ENCODE peak calls at places on chromosome 2, in six cellular contexts. I, K, G, N, B and L are unnamed samples.

GRCh38 chr2:240144649-240145261 is 4.3 kb upstream of the OTOS start:
- DNase-seq in B (no peak), G (no peak), K (no peak), I (no peak), N (no peak), L (no peak)

GRCh38 chr2:140718999-140719398 is 1411.8 kb downstream of the LRP1B start:
- DNase-seq in I (no peak), G (no peak), B (no peak), N (no peak), K (no peak), L (no peak)

GRCh38 chr2:10709290-10709939 is 12.0 kb upstream of the ATP6V1C2 start:
- DNase-seq in G (no peak), N (no peak), I (no peak), B (no peak), K (peak), L (peak)

GRCh38 chr2:234409590-234409989 is 87.3 kb downstream of the ARL4C start:
- DNase-seq in I (no peak), G (no peak), B (no peak), K (no peak), N (no peak), L (no peak)

GRCh38 chr2:160270571-160271113 is 70.6 kb upstream of the ITGB6 start:
- DNase-seq in K (peak), G (no peak), I (no peak), N (no peak), B (no peak), L (peak)

GRCh38 chr2:14781148-14781547 is 148.6 kb downstream of the LRATD1 start:
- DNase-seq in N (no peak), K (no peak), B (no peak), G (no peak), I (no peak), L (no peak)

GRCh38 chr2:37671013-37671815 is at the start of gene CDC42EP3:
- DNase-seq in G (peak), I (peak), K (peak), N (peak), B (peak), L (peak)

GRCh38 chr2:233436691-233437438 is 82.6 kb downstream of the DGKD start:
- DNase-seq in N (no peak), K (no peak), I (no peak), B (no peak), G (no peak), L (no peak)

GRCh38 chr2:132923787-132924186 is 253.8 kb upstream of the LYPD1 start:
- DNase-seq in I (no peak), K (no peak), B (no peak), G (no peak), N (no peak), L (no peak)

GRCh38 chr2:15241929-15242328 is 319.2 kb downstream of the NBAS start:
- DNase-seq in N (no peak), I (no peak), K (no peak), G (no peak), B (no peak), L (no peak)

GRCh38 chr2:177889812-177890460 is 182.6 kb downstream of the PDE11A start:
- DNase-seq in G (no peak), N (no peak), I (no peak), K (no peak), B (no peak), L (no peak)

GRCh38 chr2:150211164-150211631 is 276.3 kb downstream of the RND3 start:
- DNase-seq in B (no peak), K (no peak), N (no peak), G (no peak), I (no peak), L (no peak)

GRCh38 chr2:165450141-165450540 is 19.4 kb upstream of the CSRNP3 start:
- DNase-seq in N (no peak), G (no peak), I (no peak), B (no peak), K (no peak), L (no peak)

GRCh38 chr2:14632133-14632936 is at the start of gene LRATD1:
- DNase-seq in I (peak), N (peak), B (peak), G (no peak), K (peak), L (peak)

GRCh38 chr2:18117592-18117991 is 239.1 kb downstream of the KCNS3 start:
- DNase-seq in I (peak), G (peak), K (peak), B (no peak), N (peak), L (peak)

GRCh38 chr2:8125741-8126691 is 555.8 kb upstream of the ID2 start:
- DNase-seq in I (peak), G (no peak), N (no peak), K (no peak), B (no peak), L (no peak)

GRCh38 chr2:10123281-10123680 is 742 bp downstream of the RRM2 start:
- DNase-seq in K (no peak), N (no peak), G (peak), B (no peak), I (no peak), L (no peak)

GRCh38 chr2:152497481-152498052 is 162.6 kb downstream of the FMNL2 start:
- DNase-seq in I (peak), G (no peak), N (peak), B (no peak), K (no peak), L (peak)

GRCh38 chr2:190655113-190655512 is 6.2 kb downstream of the NAB1 start:
- DNase-seq in I (no peak), B (no peak), N (no peak), G (no peak), K (no peak), L (no peak)

GRCh38 chr2:217195658-217196446 is 336.0 kb upstream of the TNP1 start:
- DNase-seq in B (no peak), K (no peak), I (no peak), G (no peak), N (no peak), L (no peak)

GRCh38 chr2:149906871-149907270 is 319.3 kb upstream of the MMADHC start:
- DNase-seq in B (no peak), K (no peak), G (no peak), N (no peak), I (no peak), L (no peak)

GRCh38 chr2:152298754-152299153 is 36.2 kb upstream of the FMNL2 start:
- DNase-seq in N (no peak), I (no peak), B (no peak), K (no peak), G (no peak), L (no peak)

GRCh38 chr2:218022851-218023530 is 20.2 kb upstream of the TNS1 start:
- DNase-seq in G (no peak), I (peak), K (peak), B (no peak), N (peak), L (no peak)

GRCh38 chr2:12033494-12033893 is 287.1 kb downstream of the LPIN1 start:
- DNase-seq in N (no peak), K (no peak), I (no peak), G (no peak), B (no peak), L (no peak)

GRCh38 chr2:148614024-148614331 is 30.6 kb upstream of the EPC2 start:
- DNase-seq in K (peak), B (no peak), N (no peak), G (no peak), I (no peak), L (peak)

GRCh38 chr2:73830871-73831401 is 2.2 kb downstream of the STAMBP start:
- DNase-seq in B (no peak), G (no peak), N (no peak), I (no peak), K (no peak), L (no peak)

GRCh38 chr2:172949522-172949921 is 126.1 kb upstream of the MAP3K20 start:
- DNase-seq in N (no peak), G (no peak), I (no peak), K (no peak), B (no peak), L (no peak)

GRCh38 chr2:11011359-11011758 is 99.6 kb downstream of the KCNF1 start:
- DNase-seq in B (no peak), I (no peak), N (no peak), G (no peak), K (no peak), L (no peak)

GRCh38 chr2:134792147-134792546 is 46.3 kb upstream of the ACMSD start:
- DNase-seq in I (no peak), B (no peak), N (no peak), K (no peak), G (no peak), L (no peak)

GRCh38 chr2:156190532-156190931 is 142.0 kb downstream of the NR4A2 start:
- DNase-seq in K (no peak), N (no peak), I (no peak), G (no peak), B (no peak), L (no peak)

GRCh38 chr2:26911911-26912861 is 58.3 kb upstream of the MAPRE3 start:
- DNase-seq in I (no peak), G (no peak), B (no peak), N (no peak), K (peak), L (no peak)

GRCh38 chr2:46674451-46674850 is 195.1 kb downstream of the TMEM247 start:
- DNase-seq in B (no peak), I (no peak), N (no peak), G (no peak), K (no peak), L (no peak)

GRCh38 chr2:188517549-188518255 is 226.0 kb downstream of the GULP1 start:
- DNase-seq in B (no peak), I (no peak), K (no peak), N (no peak), G (no peak), L (no peak)

GRCh38 chr2:12059616-12060441 is 313.4 kb downstream of the LPIN1 start:
- DNase-seq in G (no peak), B (no peak), K (no peak), N (no peak), I (no peak), L (no peak)

GRCh38 chr2:95309599-95309998 is 12.5 kb downstream of the KCNIP3 start:
- DNase-seq in I (no peak), G (no peak), K (no peak), N (no peak), B (no peak), L (no peak)

GRCh38 chr2:97701851-97702465 is 11.4 kb upstream of the ZAP70 start:
- DNase-seq in N (no peak), G (no peak), B (no peak), K (no peak), I (no peak), L (no peak)

GRCh38 chr2:29129586-29130281 is 14.5 kb downstream of the CLIP4 start:
- DNase-seq in K (no peak), N (no peak), B (no peak), G (no peak), I (no peak), L (no peak)

GRCh38 chr2:48529676-48530032 is 300 bp upstream of the STON1 start:
- DNase-seq in N (no peak), I (no peak), G (no peak), B (no peak), K (peak), L (no peak)

GRCh38 chr2:222859786-222860726 is 780 bp upstream of the ACSL3 start:
- DNase-seq in K (peak), I (peak), N (peak), B (no peak), G (no peak), L (peak)

GRCh38 chr2:108407864-108408729 is 30.3 kb downstream of the SULT1C4 start:
- DNase-seq in N (no peak), G (no peak), K (no peak), I (no peak), B (no peak), L (no peak)

GRCh38 chr2:22455086-22455485 is 929.9 kb upstream of the KLHL29 start:
- DNase-seq in K (no peak), I (no peak), N (no peak), G (no peak), B (no peak), L (no peak)

GRCh38 chr2:22450831-22451230 is 934.1 kb upstream of the KLHL29 start:
- DNase-seq in K (no peak), I (no peak), G (no peak), B (no peak), N (no peak), L (peak)

DNA sequence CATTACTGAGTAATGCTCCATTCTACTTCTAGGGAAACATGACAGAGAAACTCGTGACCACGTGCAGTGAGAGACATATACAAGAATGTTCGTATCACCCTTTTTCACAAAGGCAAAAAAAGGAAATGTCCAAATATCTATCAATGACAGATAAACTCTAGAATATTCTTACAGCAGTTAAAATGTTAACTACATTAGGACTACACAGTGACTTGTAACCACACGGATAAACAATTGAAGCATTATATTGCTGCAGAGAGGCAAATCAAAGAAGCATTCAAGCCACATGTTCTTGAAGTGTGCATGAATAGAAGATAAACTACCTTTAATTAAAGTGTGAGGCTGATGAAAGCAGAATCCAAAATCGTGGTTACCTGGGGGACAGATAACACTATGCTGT is 935.3 kb upstream of the KLHL29 start:
- DNase-seq in N (no peak), G (no peak), B (no peak), K (no peak), I (no peak), L (no peak)
- TF ChIP-seq CTCF in N (no peak), G (no peak), B (no peak), K (no peak), I (no peak), L (no peak)

GRCh38 chr2:200613692-200614091 is 27.9 kb downstream of the AOX1 start:
- DNase-seq in G (no peak), B (no peak), K (no peak), N (peak), I (no peak), L (no peak)
- TF ChIP-seq CTCF in G (no peak), B (no peak), K (no peak), N (no peak), I (no peak), L (no peak)

DNA sequence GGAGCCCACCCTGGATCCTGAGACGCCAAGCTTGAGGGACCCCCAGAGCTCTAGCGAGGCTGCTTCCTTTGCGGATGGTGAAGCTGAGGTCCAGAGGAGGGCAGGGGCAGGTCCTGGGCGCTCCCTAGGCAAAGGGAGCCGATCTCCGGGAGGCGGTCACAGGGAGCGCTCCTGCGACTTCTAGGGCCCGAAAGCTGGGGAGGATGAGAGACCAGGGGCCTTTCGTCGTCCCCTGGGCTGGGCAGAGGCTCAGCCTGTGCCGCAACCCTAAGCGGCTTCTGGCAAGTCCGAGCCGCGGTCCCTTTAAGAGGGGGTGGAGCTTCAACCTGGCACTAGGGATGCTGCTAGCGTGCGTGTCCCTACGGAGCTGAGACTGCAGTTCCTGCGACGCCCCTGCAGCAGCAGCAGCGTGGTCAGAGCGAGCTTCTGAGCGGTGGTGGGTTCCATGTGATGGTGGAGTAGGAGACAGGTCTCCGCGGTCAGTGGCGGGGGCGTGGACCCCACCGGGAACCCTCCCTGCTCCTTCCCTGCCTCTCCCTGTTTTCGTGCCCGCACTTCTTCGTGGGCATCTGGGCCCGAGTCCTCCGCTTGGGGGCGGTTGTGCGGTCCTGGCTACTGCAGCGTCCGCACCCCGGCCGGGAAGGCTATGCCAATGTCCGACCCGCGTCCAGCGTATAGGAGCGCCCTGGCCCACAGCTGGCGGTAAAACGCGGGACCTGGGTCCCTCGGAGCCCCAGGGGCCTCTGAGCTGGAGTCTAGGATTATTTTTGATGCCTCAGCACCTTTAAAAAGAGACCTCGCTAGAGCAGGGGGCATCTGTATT is 154.6 kb downstream of the CCDC74A start:
- DNase-seq in I (peak), G (peak), K (peak), B (peak), N (peak), L (peak)
- TF ChIP-seq CTCF in I (peak), G (no peak), K (no peak), B (peak), N (peak), L (peak)

GRCh38 chr2:231000211-231000904 is 4.4 kb downstream of the SPATA3 start:
- DNase-seq in G (no peak), N (peak), B (no peak), I (no peak), K (peak), L (peak)
- TF ChIP-seq CTCF in G (no peak), N (peak), B (peak), I (no peak), K (no peak), L (no peak)

GRCh38 chr2:111072220-111072871 is 48.4 kb upstream of the BCL2L11 start:
- DNase-seq in K (no peak), N (no peak), G (no peak), B (no peak), I (no peak), L (no peak)
- TF ChIP-seq CTCF in K (no peak), N (no peak), G (no peak), B (no peak), I (no peak), L (no peak)

DNA sequence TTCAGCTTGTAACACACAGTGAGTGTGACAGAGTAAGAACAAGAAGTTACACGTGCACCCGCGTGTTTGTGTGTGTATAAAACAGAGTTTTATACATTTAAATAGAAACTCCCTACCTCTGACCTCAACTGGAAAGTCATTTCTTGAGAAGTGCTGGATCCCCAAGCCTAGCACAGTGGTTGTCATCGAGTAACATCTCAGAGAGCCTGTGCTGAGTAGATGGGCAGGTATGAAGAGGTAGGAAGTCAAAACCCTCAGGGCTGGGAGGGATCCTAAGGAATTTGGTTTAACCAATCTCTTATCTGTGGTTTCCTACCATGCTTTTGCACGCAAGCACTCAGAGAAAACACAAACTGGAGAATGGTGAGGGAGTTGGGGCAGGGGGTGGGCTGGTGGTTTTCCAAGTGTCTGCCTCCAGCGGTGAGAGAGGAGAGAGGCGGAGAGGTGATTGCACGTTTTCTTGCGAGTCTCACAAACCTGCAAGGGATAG is 9.2 kb downstream of the ACOXL start:
- DNase-seq in B (no peak), K (peak), I (no peak), N (no peak), G (no peak), L (no peak)
- TF ChIP-seq CTCF in B (peak), K (no peak), I (no peak), N (no peak), G (no peak), L (no peak)

GRCh38 chr2:219279916-219280516 is 850 bp downstream of the DNAJB2 start:
- DNase-seq in G (peak), N (no peak), B (no peak), K (no peak), I (no peak), L (no peak)
- TF ChIP-seq CTCF in G (peak), N (peak), B (peak), K (no peak), I (no peak), L (peak)

DNA sequence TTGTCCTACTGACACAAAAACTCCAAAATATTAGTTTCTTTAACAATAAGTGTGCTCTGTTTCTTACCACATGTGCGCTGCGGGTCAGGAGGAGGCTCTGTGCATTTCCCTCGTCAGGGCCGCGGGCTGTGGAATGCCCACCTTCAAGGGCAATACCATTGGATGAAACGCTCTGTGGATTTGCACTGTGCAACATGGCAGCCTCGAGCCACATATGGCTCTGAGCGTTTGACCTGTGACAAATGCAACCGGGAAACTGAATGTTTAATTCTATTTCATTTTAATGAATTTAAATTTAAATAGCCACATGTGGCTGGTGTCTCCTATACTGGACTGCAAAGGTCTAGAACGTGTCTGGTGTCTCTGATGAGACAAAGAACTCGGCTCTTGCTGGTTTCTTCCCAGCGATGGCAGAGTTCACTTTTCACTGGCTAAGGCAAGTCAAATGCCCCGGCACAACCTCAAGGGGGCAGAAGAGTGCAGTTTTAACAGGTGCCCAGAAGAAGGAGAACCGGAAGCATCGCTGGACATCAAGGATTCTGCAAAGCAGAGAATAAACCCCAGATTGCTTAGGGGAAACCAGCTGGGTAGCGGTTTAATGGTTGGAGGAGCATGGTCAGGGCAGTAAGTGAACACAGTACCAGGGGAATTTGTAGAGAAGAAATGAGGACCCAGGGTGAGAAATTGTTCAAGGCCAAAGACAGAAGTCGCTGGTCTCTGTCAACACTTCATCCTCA is 37.0 kb upstream of the TMEM18 start:
- DNase-seq in B (no peak), I (peak), K (peak), G (peak), N (peak), L (peak)
- TF ChIP-seq CTCF in B (peak), I (peak), K (peak), G (peak), N (peak), L (peak)